ENCODE peak calls at places on chromosome 1, in seven cellular contexts. A is naive thymus-derived CD4-positive, alpha-beta T cell; I is OCI-LY7; W is suprapubic skin; O is SJCRH30; Q is CD8-positive, alpha-beta T cell; D is PC-3. L is an unnamed sample. For H3K9me3 and H3K4me1, the result is how much of the 10 kb centered on the place peaks cover.

GRCh38 chr1:222243902-222244301 is 304.0 kb downstream of the HHIPL2 start:
- DNase-seq in I (no peak), O (no peak), W (no peak), D (peak), Q (no peak), A (no peak), L (no peak)

GRCh38 chr1:86852737-86853408 is 61.1 kb downstream of the SELENOF start:
- DNase-seq in W (no peak), I (peak), A (no peak), D (no peak), O (no peak), Q (no peak), L (no peak)

GRCh38 chr1:14939527-14940284 is 213.8 kb upstream of the TMEM51 start:
- DNase-seq in O (peak), I (no peak), A (no peak), Q (no peak), D (peak), W (no peak), L (no peak)

GRCh38 chr1:39394598-39394997 is 96.8 kb upstream of the BMP8A start:
- DNase-seq in D (peak), I (peak), O (no peak), W (no peak), A (peak), Q (no peak), L (no peak)

GRCh38 chr1:180953791-180954721 is 41.4 kb downstream of the KIAA1614 start:
- DNase-seq in W (peak), D (peak), O (no peak), I (peak), A (peak), Q (peak), L (peak)

GRCh38 chr1:230292739-230293720 is 133.1 kb downstream of the PGBD5 start:
- DNase-seq in I (no peak), Q (no peak), W (peak), A (no peak), O (no peak), D (no peak), L (no peak)

GRCh38 chr1:207030522-207031009 is 2.0 kb downstream of the C1orf116 start:
- DNase-seq in W (no peak), A (no peak), I (no peak), O (no peak), D (peak), Q (no peak), L (no peak)

GRCh38 chr1:82273816-82274215 is 473.1 kb downstream of the ADGRL2 start:
- DNase-seq in I (no peak), Q (no peak), A (no peak), O (peak), W (no peak), D (no peak), L (no peak)

GRCh38 chr1:11862890-11863289 is 4.1 kb upstream of the NPPB start:
- DNase-seq in A (no peak), I (no peak), W (no peak), D (peak), Q (no peak), O (no peak), L (no peak)

GRCh38 chr1:4781646-4782045 is 127.2 kb downstream of the AJAP1 start:
- DNase-seq in O (no peak), D (no peak), W (no peak), A (no peak), Q (no peak), I (no peak), L (no peak)

GRCh38 chr1:207414606-207415108 is 39.5 kb upstream of the CR2 start:
- DNase-seq in Q (no peak), W (no peak), O (no peak), D (no peak), I (peak), A (no peak), L (no peak)

DNA sequence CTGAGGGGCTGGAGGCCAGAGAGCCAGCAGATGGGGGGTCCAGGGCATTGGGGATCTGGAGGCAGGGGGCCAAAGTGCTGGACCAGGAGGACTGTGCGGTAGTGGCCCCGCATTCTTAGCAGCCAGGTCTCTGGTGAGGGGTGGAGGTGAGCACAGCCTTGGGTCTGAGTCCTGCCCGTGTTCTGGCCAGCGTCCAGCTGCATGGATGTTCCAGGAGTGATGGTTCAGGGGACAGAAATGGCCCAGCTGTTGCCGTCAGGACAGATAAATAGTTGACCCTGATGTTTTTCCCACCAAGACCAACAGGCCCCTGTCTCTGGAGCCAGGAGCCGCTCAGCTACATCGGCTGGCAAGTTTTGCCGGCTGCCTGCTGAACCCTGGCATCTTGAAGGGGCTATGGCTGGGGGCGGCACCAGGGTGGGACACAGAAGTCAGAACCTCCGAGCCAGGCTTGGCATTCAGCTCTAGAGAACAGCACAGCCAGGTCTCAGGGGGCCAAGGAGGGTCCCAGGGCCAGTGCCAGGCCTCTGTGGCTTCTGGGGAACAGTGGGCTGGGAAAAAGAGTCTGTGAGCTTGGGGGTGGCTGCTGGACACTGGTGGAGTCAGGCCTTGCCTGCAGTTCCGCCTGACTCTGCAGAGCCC is 19.4 kb upstream of the TTC34 start:
- DNase-seq in D (no peak), W (no peak), I (no peak), O (no peak), Q (no peak), A (no peak), L (no peak)
- H3K9me3 ChIP-seq in D (under half), W (under half), I (under half), O (under half), Q (under half), A (under half), L (under half)

DNA sequence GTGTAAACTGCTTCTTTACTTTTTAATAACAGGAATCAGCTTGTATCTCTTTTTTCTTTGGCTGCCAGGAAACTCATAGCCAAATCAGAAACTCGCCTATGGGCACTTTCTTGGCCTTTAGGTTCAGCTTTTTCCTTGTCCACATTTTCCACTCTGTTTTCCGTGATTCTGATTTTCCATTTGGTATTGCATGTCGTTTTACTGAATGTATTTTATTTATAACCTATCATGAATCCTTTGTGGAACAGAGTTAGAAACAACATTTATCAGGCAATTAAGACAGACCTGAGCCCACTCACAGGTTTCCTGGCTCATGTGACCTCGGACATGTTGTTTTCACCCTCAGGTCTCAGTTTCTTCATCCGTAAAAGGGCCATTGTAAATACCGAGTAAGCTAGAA is 5.3 kb upstream of the ECE1 start:
- DNase-seq in D (no peak), Q (no peak), W (no peak), I (no peak), O (no peak), A (no peak), L (no peak)
- H3K27ac ChIP-seq in D (no peak), Q (peak), W (no peak), I (peak), O (no peak), A (peak), L (peak)

GRCh38 chr1:226658538-226659125 is 80.5 kb downstream of the ITPKB start:
- DNase-seq in I (no peak), O (no peak), D (no peak), A (no peak), W (no peak), Q (no peak), L (no peak)
- H3K4me1 ChIP-seq in I (under half), O (half or more), D (under half), A (under half), W (half or more), Q (under half), L (half or more)

GRCh38 chr1:210200090-210200736 is 32.4 kb upstream of the SERTAD4 start:
- DNase-seq in D (peak), I (no peak), O (no peak), Q (no peak), W (no peak), A (no peak), L (no peak)

GRCh38 chr1:210201671-210202070 is 30.9 kb upstream of the SERTAD4 start:
- DNase-seq in D (peak), O (no peak), A (no peak), I (no peak), Q (no peak), W (no peak), L (no peak)

GRCh38 chr1:210198840-210199239 is 33.8 kb upstream of the SERTAD4 start:
- DNase-seq in Q (no peak), O (no peak), D (no peak), A (no peak), I (no peak), W (no peak), L (no peak)

GRCh38 chr1:210195635-210196160 is 36.9 kb upstream of the SERTAD4 start:
- DNase-seq in O (no peak), I (no peak), Q (no peak), D (no peak), W (no peak), A (no peak), L (no peak)
- H3K9me3 ChIP-seq in O (under half), I (under half), Q (under half), D (under half), W (under half), A (under half), L (under half)

GRCh38 chr1:3074297-3074741 is 5.3 kb downstream of the PRDM16 start:
- DNase-seq in D (no peak), W (no peak), Q (no peak), I (no peak), A (no peak), O (no peak), L (no peak)
- H3K27ac ChIP-seq in D (no peak), W (no peak), Q (no peak), I (no peak), A (no peak), O (no peak), L (no peak)

GRCh38 chr1:53037159-53037558 is 24.9 kb upstream of the PODN start:
- DNase-seq in A (no peak), Q (no peak), O (no peak), I (no peak), W (no peak), D (no peak), L (no peak)

GRCh38 chr1:53025778-53026131 is 36.3 kb upstream of the PODN start:
- DNase-seq in A (no peak), D (no peak), Q (no peak), W (no peak), O (no peak), I (no peak), L (no peak)

GRCh38 chr1:53026254-53026653 is 35.8 kb upstream of the PODN start:
- DNase-seq in A (no peak), D (no peak), O (no peak), W (no peak), I (no peak), Q (no peak), L (no peak)

GRCh38 chr1:53031732-53032131 is 30.3 kb upstream of the PODN start:
- DNase-seq in O (no peak), A (no peak), D (no peak), W (no peak), I (no peak), Q (no peak), L (no peak)
- H3K4me1 ChIP-seq in O (under half), A (under half), D (under half), W (under half), I (under half), Q (under half), L (under half)

L was measured in right atrium auricular region.